ENCODE peak calls at places on chromosomes 7 and 10, in nine cellular contexts. W is breast epithelium, A is GM23338, H is vagina, I is prostate gland, P is Panc1, M is K562, T is HCT116, Q is SK-N-SH. C is an unnamed sample.
A peak's percentile ranks its signal among the peaks of the same experiment; 100 is the strongest.

GRCh38 chr10:102647433-102648268 is 3.4 kb downstream of the TRIM8 start:
- DNase-seq in W (no peak), A (no peak), H (no peak), I (no peak), P (no peak), M (no peak), T (no peak), Q (no peak), C (no peak)

GRCh38 chr10:49363309-49364031 is 32.4 kb downstream of the DRGX start:
- DNase-seq in W (no peak), A (no peak), H (peak; percentile 85), I (no peak), P (no peak), M (no peak), T (no peak), Q (no peak), C (no peak)

GRCh38 chr7:7861211-7861633 is 107.4 kb upstream of the GLCCI1 start:
- DNase-seq in W (no peak), A (no peak), H (no peak), I (no peak), P (peak; percentile 98), M (no peak), T (peak; percentile 7), Q (no peak), C (no peak)

GRCh38 chr7:74454948-74455804 is 1.5 kb downstream of the GTF2IRD1 start:
- DNase-seq in W (peak; percentile 69), A (no peak), H (no peak), I (peak; percentile 83), P (no peak), M (peak; percentile 30), T (no peak), Q (peak; percentile 77), C (no peak)

GRCh38 chr7:94266278-94266677 is 128.4 kb upstream of the COL1A2 start:
- DNase-seq in W (no peak), A (no peak), H (no peak), I (no peak), P (no peak), M (no peak), T (no peak), Q (no peak), C (no peak)

GRCh38 chr10:124592736-124593430 is 131.3 kb downstream of the LHPP start:
- DNase-seq in W (no peak), A (no peak), H (no peak), I (no peak), P (no peak), M (no peak), T (no peak), Q (no peak), C (no peak)

GRCh38 chr10:62788861-62789467 is 15.6 kb upstream of the ADO start:
- DNase-seq in W (no peak), A (no peak), H (no peak), I (no peak), P (no peak), M (no peak), T (no peak), Q (no peak), C (no peak)

GRCh38 chr10:128191847-128192246 is 65.6 kb upstream of the MKI67 start:
- DNase-seq in W (no peak), A (no peak), H (no peak), I (no peak), P (no peak), M (no peak), T (no peak), Q (no peak), C (no peak)

GRCh38 chr10:89267056-89267455 is 15.5 kb upstream of the LIPA start:
- DNase-seq in W (no peak), A (no peak), H (no peak), I (no peak), P (no peak), M (no peak), T (no peak), Q (no peak), C (no peak)

GRCh38 chr7:75835688-75836285 is 22.2 kb upstream of the CCL24 start:
- DNase-seq in W (no peak), A (no peak), H (no peak), I (no peak), P (no peak), M (no peak), T (no peak), Q (no peak), C (no peak)

GRCh38 chr10:127195571-127196226 is 692 bp downstream of the INSYN2A start:
- DNase-seq in W (no peak), A (peak; percentile 58), H (no peak), I (no peak), P (no peak), M (no peak), T (no peak), Q (peak; percentile 77), C (no peak)

GRCh38 chr7:140364819-140365218 is 33.5 kb downstream of the SLC37A3 start:
- DNase-seq in W (no peak), A (no peak), H (no peak), I (no peak), P (no peak), M (no peak), T (no peak), Q (no peak), C (no peak)

GRCh38 chr7:138014686-138015085 is 12.8 kb upstream of the CREB3L2 start:
- DNase-seq in W (no peak), A (no peak), H (no peak), I (no peak), P (no peak), M (no peak), T (no peak), Q (no peak), C (no peak)

GRCh38 chr7:132742152-132742551 is 165.9 kb upstream of the PLXNA4 start:
- DNase-seq in W (no peak), A (no peak), H (no peak), I (no peak), P (no peak), M (no peak), T (no peak), Q (no peak), C (no peak)

GRCh38 chr10:69577268-69578232 is 4.3 kb upstream of the NEUROG3 start:
- DNase-seq in W (no peak), A (peak; percentile 87), H (no peak), I (no peak), P (no peak), M (no peak), T (no peak), Q (peak; percentile 52), C (no peak)

GRCh38 chr7:140571537-140572122 is 69.0 kb downstream of the DENND2A start:
- DNase-seq in W (no peak), A (no peak), H (no peak), I (no peak), P (no peak), M (no peak), T (no peak), Q (no peak), C (no peak)

GRCh38 chr7:116598846-116599245 is 73.2 kb upstream of the MET start:
- DNase-seq in W (no peak), A (no peak), H (no peak), I (no peak), P (no peak), M (no peak), T (no peak), Q (no peak), C (no peak)

GRCh38 chr10:62517252-62517651 is 143.1 kb downstream of the ZNF365 start:
- DNase-seq in W (no peak), A (no peak), H (no peak), I (no peak), P (no peak), M (no peak), T (no peak), Q (no peak), C (no peak)

GRCh38 chr7:15921576-15921975 is 235.1 kb upstream of the MEOX2 start:
- DNase-seq in W (no peak), A (no peak), H (no peak), I (no peak), P (no peak), M (no peak), T (no peak), Q (no peak), C (no peak)
- TF ChIP-seq CTCF in W (no peak), A (peak; percentile 7), H (no peak), I (no peak), P (no peak), M (no peak), T (no peak), Q (peak; percentile 36), C (no peak)

DNA sequence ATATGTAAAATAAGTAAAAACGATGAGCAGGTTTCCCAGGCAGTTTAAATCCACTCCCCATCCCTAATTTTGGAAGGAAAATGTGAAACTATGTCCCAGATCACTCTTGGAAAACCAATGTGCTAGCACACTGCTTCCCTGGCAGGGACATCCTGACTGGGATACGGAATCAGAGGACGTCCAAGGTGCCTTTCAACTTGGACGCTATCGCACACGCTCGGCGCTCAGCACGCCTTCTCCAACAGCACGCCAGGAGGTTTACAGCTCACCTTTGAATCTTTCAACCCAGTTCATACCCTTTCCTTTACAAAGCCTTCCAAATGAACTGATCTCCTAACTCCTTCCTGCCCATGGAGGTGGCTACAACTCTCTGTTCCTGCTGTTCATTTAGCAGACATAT is 47.1 kb downstream of the BEND7 start:
- DNase-seq in W (no peak), A (no peak), H (no peak), I (no peak), P (no peak), M (no peak), T (no peak), Q (no peak), C (no peak)
- H3K27me3 ChIP-seq in W (no peaks in the 10 kb centered on the region), A (no peaks in the 10 kb centered on the region), H (no peaks in the 10 kb centered on the region), I (no peaks in the 10 kb centered on the region), P (no peaks in the 10 kb centered on the region), M (no peaks in the 10 kb centered on the region), T (no peaks in the 10 kb centered on the region), Q (no peaks in the 10 kb centered on the region), C (no peaks in the 10 kb centered on the region)

GRCh38 chr10:133159950-133160812 is at the start of gene KNDC1:
- DNase-seq in W (peak; percentile 49), A (peak; percentile 75), H (no peak), I (no peak), P (no peak), M (peak; percentile 77), T (no peak), Q (peak; percentile 93), C (no peak)

GRCh38 chr10:133161486-133162051 is 1.6 kb downstream of the KNDC1 start:
- DNase-seq in W (peak; percentile 27), A (peak; percentile 47), H (no peak), I (no peak), P (no peak), M (no peak), T (no peak), Q (no peak), C (no peak)

GRCh38 chr10:133162178-133162909 is 2.3 kb downstream of the KNDC1 start:
- DNase-seq in W (peak; percentile 48), A (no peak), H (no peak), I (no peak), P (no peak), M (no peak), T (no peak), Q (no peak), C (no peak)

GRCh38 chr10:133159611-133159949 is 439 bp upstream of the KNDC1 start:
- DNase-seq in W (peak; percentile 41), A (no peak), H (no peak), I (no peak), P (no peak), M (no peak), T (no peak), Q (no peak), C (no peak)

GRCh38 chr10:133160813-133161471 is 923 bp downstream of the KNDC1 start:
- DNase-seq in W (peak; percentile 42), A (peak; percentile 47), H (no peak), I (no peak), P (no peak), M (no peak), T (no peak), Q (peak; percentile 68), C (no peak)
- TF ChIP-seq POLR2AphosphoS5 in W (no peak), A (no peak), H (no peak), I (no peak), P (no peak), M (no peak), T (no peak), Q (no peak), C (no peak)

GRCh38 chr10:17375936-17376584 is 78.3 kb downstream of the ST8SIA6 start:
- DNase-seq in W (no peak), A (peak; percentile 81), H (no peak), I (no peak), P (no peak), M (peak; percentile 32), T (no peak), Q (peak; percentile 16), C (no peak)
- TF ChIP-seq CTCF in W (no peak), A (peak; percentile 86), H (no peak), I (no peak), P (peak; percentile 71), M (peak; percentile 69), T (peak; percentile 76), Q (peak; percentile 60), C (no peak)

C was measured in HL-60.